ENCODE peak calls at places on chromosomes 4 and X, in nine cellular contexts. U is astrocyte, X is mesendoderm, I is NCI-H1436, R is fibroblast of the aortic adventitia, V is T-helper 2 cell, Y is progenitor cell of endocrine pancreas, L is right lobe of liver, J is psoas muscle. Z is an unnamed sample.

GRCh38 chr4:101103381-101104142 is 243.8 kb downstream of the PPP3CA start:
- DNase-seq in V (no peak), J (no peak), X (peak; percentile 61), I (no peak), Y (no peak), U (no peak), L (no peak), R (peak; percentile 11), Z (no peak)

GRCh38 chrX:123590842-123591491 is 141.9 kb downstream of the THOC2 start:
- DNase-seq in Y (no peak), J (no peak), U (peak; percentile 49), I (no peak), X (no peak), L (no peak), V (no peak), R (no peak), Z (peak; percentile 94)

GRCh38 chr4:41264212-41264611 is 7.5 kb downstream of the UCHL1 start:
- DNase-seq in Y (no peak), L (no peak), I (no peak), J (no peak), R (no peak), V (no peak), X (no peak), U (no peak), Z (no peak)

GRCh38 chr4:74230902-74231499 is 73.1 kb downstream of the MTHFD2L start:
- DNase-seq in I (no peak), U (peak; percentile 45), R (peak; percentile 80), X (no peak), J (no peak), Y (no peak), L (no peak), V (no peak), Z (peak; percentile 90)

GRCh38 chrX:104335765-104336164 is 81.0 kb upstream of the ESX1 start:
- DNase-seq in U (peak; percentile 94), V (no peak), L (no peak), Y (no peak), R (peak; percentile 64), J (no peak), X (no peak), I (no peak), Z (peak; percentile 86)

GRCh38 chr4:72318771-72319170 is 250.2 kb downstream of the ADAMTS3 start:
- DNase-seq in J (no peak), L (no peak), R (no peak), X (no peak), Y (no peak), I (no peak), U (peak; percentile 38), V (no peak), Z (peak; percentile 90)

GRCh38 chr4:95556460-95556859 is 7.7 kb upstream of the UNC5C start:
- DNase-seq in Y (no peak), L (no peak), U (no peak), V (no peak), X (peak; percentile 42), J (no peak), I (no peak), R (no peak), Z (peak; percentile 91)

GRCh38 chr4:138078751-138079150 is 163.4 kb downstream of the SLC7A11 start:
- DNase-seq in I (no peak), X (no peak), V (no peak), Y (no peak), L (no peak), U (no peak), R (peak; percentile 28), J (no peak), Z (no peak)

GRCh38 chr4:57318694-57319093 is 208.5 kb upstream of the IGFBP7 start:
- DNase-seq in Y (no peak), I (no peak), U (no peak), X (no peak), L (no peak), V (no peak), R (no peak), J (no peak), Z (peak; percentile 28)

GRCh38 chr4:174387721-174388120 is 104.0 kb downstream of the CEP44 start:
- DNase-seq in I (no peak), Y (no peak), X (no peak), L (no peak), V (no peak), R (no peak), J (no peak), U (no peak), Z (no peak)